ENCODE peak calls at places on chromosome 4, in five cellular contexts. H is fibroblast of pulmonary artery; Q is fibroblast of the aortic adventitia; R is CD8-positive, alpha-beta memory T cell; G is right cardiac atrium. B is an unnamed sample.

GRCh38 chr4:102825261-102826071 is 1.9 kb downstream of the UBE2D3 start:
- DNase-seq in H (peak), Q (peak), R (no peak), G (no peak), B (no peak)

GRCh38 chr4:135838889-135839288 is 1637.3 kb upstream of the PABPC4L start:
- DNase-seq in H (peak), Q (no peak), R (no peak), G (no peak), B (no peak)

GRCh38 chr4:8917321-8917811 is 45.7 kb upstream of the HMX1 start:
- DNase-seq in H (no peak), Q (no peak), R (no peak), G (no peak), B (no peak)

GRCh38 chr4:925171-925570 is 6.9 kb downstream of the GAK start:
- DNase-seq in H (no peak), Q (no peak), R (no peak), G (peak), B (no peak)

GRCh38 chr4:156388826-156389225 is 435.2 kb upstream of the CTSO start:
- DNase-seq in H (peak), Q (no peak), R (no peak), G (no peak), B (no peak)

GRCh38 chr4:146243141-146243882 is 29.0 kb downstream of the REELD1 start:
- DNase-seq in H (peak), Q (no peak), R (peak), G (peak), B (no peak)

GRCh38 chr4:74308215-74308614 is at the start of gene EPGN:
- DNase-seq in H (peak), Q (no peak), R (no peak), G (no peak), B (no peak)

GRCh38 chr4:52551487-52551886 is 107.6 kb downstream of the USP46 start:
- DNase-seq in H (no peak), Q (peak), R (no peak), G (peak), B (peak)

GRCh38 chr4:13705521-13706035 is 78.1 kb upstream of the BOD1L1 start:
- DNase-seq in H (no peak), Q (no peak), R (no peak), G (peak), B (peak)

GRCh38 chr4:130808492-130808891 is 1712.5 kb downstream of the C4orf33 start:
- DNase-seq in H (peak), Q (peak), R (no peak), G (no peak), B (no peak)

GRCh38 chr4:7151668-7152227 is 40.6 kb upstream of the SORCS2 start:
- DNase-seq in H (no peak), Q (no peak), R (no peak), G (no peak), B (no peak)

GRCh38 chr4:26893491-26893890 is 32.9 kb downstream of the STIM2 start:
- DNase-seq in H (no peak), Q (peak), R (no peak), G (no peak), B (no peak)

GRCh38 chr4:6293661-6294060 is 24.0 kb downstream of the WFS1 start:
- DNase-seq in H (no peak), Q (no peak), R (no peak), G (no peak), B (no peak)

GRCh38 chr4:125703443-125703842 is 388.7 kb downstream of the FAT4 start:
- DNase-seq in H (peak), Q (peak), R (no peak), G (no peak), B (no peak)

GRCh38 chr4:88457307-88458090 is 580 bp downstream of the HERC5 start:
- DNase-seq in H (peak), Q (no peak), R (peak), G (peak), B (peak)

GRCh38 chr4:152316969-152317368 is 218.9 kb downstream of the FBXW7 start:
- DNase-seq in H (peak), Q (peak), R (no peak), G (no peak), B (no peak)

GRCh38 chr4:143482753-143483362 is 30.6 kb upstream of the SMARCA5 start:
- DNase-seq in H (peak), Q (peak), R (no peak), G (no peak), B (peak)

GRCh38 chr4:181525641-181526040 is 717.6 kb upstream of the TENM3 start:
- DNase-seq in H (no peak), Q (no peak), R (no peak), G (no peak), B (no peak)

GRCh38 chr4:40840985-40841571 is 91.3 kb downstream of the NSUN7 start:
- DNase-seq in H (peak), Q (peak), R (peak), G (peak), B (peak)

GRCh38 chr4:175874290-175874689 is 62.2 kb upstream of the GPM6A start:
- DNase-seq in H (no peak), Q (no peak), R (no peak), G (no peak), B (no peak)

GRCh38 chr4:150390531-150390910 is 191.4 kb upstream of the MAB21L2 start:
- DNase-seq in H (no peak), Q (no peak), R (no peak), G (no peak), B (no peak)

GRCh38 chr4:22897520-22898108 is 204.9 kb downstream of the GBA3 start:
- DNase-seq in H (peak), Q (peak), R (no peak), G (no peak), B (no peak)

GRCh38 chr4:153294631-153295030 is 49.9 kb upstream of the MND1 start:
- DNase-seq in H (no peak), Q (no peak), R (no peak), G (no peak), B (no peak)

GRCh38 chr4:175536852-175537453 is 275.1 kb downstream of the GPM6A start:
- DNase-seq in H (peak), Q (peak), R (no peak), G (no peak), B (no peak)

GRCh38 chr4:4247711-4248035 is 350 bp downstream of the TMEM128 start:
- DNase-seq in H (no peak), Q (no peak), R (no peak), G (no peak), B (no peak)

GRCh38 chr4:153151535-153152452 is 52.4 kb upstream of the TRIM2 start:
- DNase-seq in H (peak), Q (peak), R (peak), G (peak), B (no peak)

GRCh38 chr4:42965326-42965725 is 72.8 kb downstream of the GRXCR1 start:
- DNase-seq in H (no peak), Q (no peak), R (no peak), G (no peak), B (no peak)

GRCh38 chr4:88841635-88842034 is 144.0 kb upstream of the NAP1L5 start:
- DNase-seq in H (no peak), Q (peak), R (no peak), G (no peak), B (no peak)

GRCh38 chr4:23855912-23856605 is 33.8 kb downstream of the PPARGC1A start:
- DNase-seq in H (no peak), Q (no peak), R (no peak), G (no peak), B (no peak)

GRCh38 chr4:27278615-27279014 is 418.0 kb downstream of the STIM2 start:
- DNase-seq in H (peak), Q (peak), R (no peak), G (no peak), B (no peak)

GRCh38 chr4:146122398-146122797 is 53.1 kb upstream of the LSM6 start:
- DNase-seq in H (no peak), Q (no peak), R (no peak), G (no peak), B (no peak)

GRCh38 chr4:45358573-45359506 is 632.5 kb upstream of the GNPDA2 start:
- DNase-seq in H (no peak), Q (no peak), R (no peak), G (no peak), B (no peak)

GRCh38 chr4:3371038-3371437 is 70.7 kb upstream of the HGFAC start:
- DNase-seq in H (peak), Q (peak), R (no peak), G (no peak), B (no peak)

GRCh38 chr4:87219648-87220093 is 747 bp downstream of the KLHL8 start:
- DNase-seq in H (peak), Q (no peak), R (peak), G (peak), B (peak)

GRCh38 chr4:147596377-147596776 is 20.8 kb upstream of the TMEM184C start:
- DNase-seq in H (no peak), Q (no peak), R (no peak), G (no peak), B (no peak)

GRCh38 chr4:5619913-5620625 is 88.3 kb downstream of the EVC2 start:
- DNase-seq in H (no peak), Q (peak), R (no peak), G (no peak), B (no peak)

GRCh38 chr4:24395937-24396336 is 188.4 kb downstream of the DHX15 start:
- DNase-seq in H (no peak), Q (no peak), R (no peak), G (no peak), B (no peak)